ENCODE peak calls at places on chromosomes 5 and 9, in five cellular contexts. One of them, this sample, is unnamed.

GRCh38 chr5:157959355-157959754 is 100.4 kb upstream of the CLINT1 start:
- DNase-seq in GM12865: no peak
- DNase-seq in fibroblast of lung: no peak
- DNase-seq in WERI-Rb-1: no peak
- DNase-seq in CD4-positive, CD25-positive, alpha-beta regulatory T cell: no peak
- DNase-seq in this sample: no peak

GRCh38 chr5:179294891-179295777 is 50.1 kb downstream of the ADAMTS2 start:
- DNase-seq in GM12865: no peak
- DNase-seq in fibroblast of lung: peak
- DNase-seq in WERI-Rb-1: no peak
- DNase-seq in CD4-positive, CD25-positive, alpha-beta regulatory T cell: no peak
- DNase-seq in this sample: no peak

GRCh38 chr9:69816775-69817174 is 3.8 kb upstream of the CFAP95 start:
- DNase-seq in GM12865: no peak
- DNase-seq in fibroblast of lung: no peak
- DNase-seq in WERI-Rb-1: no peak
- DNase-seq in CD4-positive, CD25-positive, alpha-beta regulatory T cell: no peak
- DNase-seq in this sample: no peak

GRCh38 chr5:68222824-68223354 is 7.3 kb downstream of the PIK3R1 start:
- DNase-seq in GM12865: no peak
- DNase-seq in fibroblast of lung: no peak
- DNase-seq in WERI-Rb-1: no peak
- DNase-seq in CD4-positive, CD25-positive, alpha-beta regulatory T cell: no peak
- DNase-seq in this sample: no peak

GRCh38 chr9:2916382-2916985 is 72.6 kb upstream of the PUM3 start:
- DNase-seq in GM12865: no peak
- DNase-seq in fibroblast of lung: no peak
- DNase-seq in WERI-Rb-1: no peak
- DNase-seq in CD4-positive, CD25-positive, alpha-beta regulatory T cell: no peak
- DNase-seq in this sample: no peak

GRCh38 chr5:149387982-149388381 is 8.9 kb upstream of the IL17B start:
- DNase-seq in GM12865: no peak
- DNase-seq in fibroblast of lung: peak
- DNase-seq in WERI-Rb-1: no peak
- DNase-seq in CD4-positive, CD25-positive, alpha-beta regulatory T cell: no peak
- DNase-seq in this sample: no peak

GRCh38 chr9:18017136-18017535 is 438.3 kb downstream of the SH3GL2 start:
- DNase-seq in GM12865: no peak
- DNase-seq in fibroblast of lung: no peak
- DNase-seq in WERI-Rb-1: no peak
- DNase-seq in CD4-positive, CD25-positive, alpha-beta regulatory T cell: no peak
- DNase-seq in this sample: no peak

GRCh38 chr5:127003798-127004495 is 26.4 kb downstream of the MARCHF3 start:
- DNase-seq in GM12865: no peak
- DNase-seq in fibroblast of lung: no peak
- DNase-seq in WERI-Rb-1: no peak
- DNase-seq in CD4-positive, CD25-positive, alpha-beta regulatory T cell: no peak
- DNase-seq in this sample: no peak

GRCh38 chr5:158639876-158640570 is 459.7 kb downstream of the EBF1 start:
- DNase-seq in GM12865: no peak
- DNase-seq in fibroblast of lung: peak
- DNase-seq in WERI-Rb-1: no peak
- DNase-seq in CD4-positive, CD25-positive, alpha-beta regulatory T cell: no peak
- DNase-seq in this sample: no peak

GRCh38 chr5:126233256-126233655 is 190.0 kb upstream of the GRAMD2B start:
- DNase-seq in GM12865: no peak
- DNase-seq in fibroblast of lung: no peak
- DNase-seq in WERI-Rb-1: no peak
- DNase-seq in CD4-positive, CD25-positive, alpha-beta regulatory T cell: no peak
- DNase-seq in this sample: no peak

DNA sequence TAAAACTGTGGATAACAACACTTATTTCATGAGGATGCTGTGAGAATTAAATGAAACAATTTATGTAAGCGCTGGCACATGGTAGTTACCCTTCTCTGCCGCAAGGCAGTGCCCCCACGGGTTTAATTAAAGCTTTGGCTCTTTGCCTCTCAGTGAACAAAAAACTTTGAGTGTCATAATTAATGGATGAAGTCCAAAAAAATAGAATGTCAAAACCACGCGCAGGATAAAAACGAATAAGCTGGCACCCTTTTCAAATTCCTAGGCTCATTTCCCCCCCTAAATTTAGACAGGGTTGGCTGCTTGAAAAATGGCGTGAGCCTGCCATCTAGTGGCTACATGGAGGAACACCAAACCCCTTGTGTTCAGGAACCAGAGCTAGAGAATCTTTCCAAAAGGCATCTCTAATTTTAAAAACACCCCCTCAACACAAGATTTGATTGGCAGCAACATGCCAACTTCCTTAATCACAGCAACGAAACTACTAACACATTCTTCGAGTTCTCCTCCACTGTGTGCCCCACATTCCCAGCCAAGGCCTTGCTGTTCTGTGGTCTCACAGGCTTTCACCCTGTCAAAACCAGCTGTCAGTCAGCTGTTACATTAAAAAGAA is 29.0 kb upstream of the CCNG1 start:
- DNase-seq in GM12865: peak
- DNase-seq in fibroblast of lung: peak
- DNase-seq in WERI-Rb-1: peak
- DNase-seq in CD4-positive, CD25-positive, alpha-beta regulatory T cell: peak
- DNase-seq in this sample: peak
- H3K4me3 ChIP-seq in GM12865: no peak
- H3K4me3 ChIP-seq in fibroblast of lung: peak
- H3K4me3 ChIP-seq in WERI-Rb-1: no peak
- H3K4me3 ChIP-seq in CD4-positive, CD25-positive, alpha-beta regulatory T cell: no peak
- H3K4me3 ChIP-seq in this sample: no peak

DNA sequence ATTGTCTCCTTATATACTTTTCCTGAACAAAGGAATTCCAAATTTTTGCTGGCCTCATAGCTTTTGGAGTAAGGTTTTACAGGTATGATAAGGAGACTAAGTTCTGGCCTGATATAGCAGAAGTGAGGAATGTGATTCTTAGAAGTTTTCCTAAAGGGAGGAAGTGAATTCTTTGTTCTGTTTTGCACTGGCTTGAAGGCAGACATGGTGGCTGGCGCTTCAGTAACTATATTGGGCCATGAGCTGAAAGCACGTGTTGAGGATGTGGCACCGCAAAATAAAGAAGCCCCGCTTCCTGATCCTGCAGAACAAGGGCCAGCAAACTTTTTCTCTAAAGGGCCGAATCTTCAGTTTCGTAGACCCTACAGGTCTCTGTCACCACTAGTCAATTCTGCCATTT is 224.2 kb downstream of the SNX18 start:
- DNase-seq in GM12865: no peak
- DNase-seq in fibroblast of lung: no peak
- DNase-seq in WERI-Rb-1: no peak
- DNase-seq in CD4-positive, CD25-positive, alpha-beta regulatory T cell: no peak
- DNase-seq in this sample: no peak
- H3K4me3 ChIP-seq in GM12865: no peak
- H3K4me3 ChIP-seq in fibroblast of lung: no peak
- H3K4me3 ChIP-seq in WERI-Rb-1: no peak
- H3K4me3 ChIP-seq in CD4-positive, CD25-positive, alpha-beta regulatory T cell: no peak
- H3K4me3 ChIP-seq in this sample: no peak

GRCh38 chr5:112795342-112795741 is 57.7 kb downstream of the APC start:
- DNase-seq in GM12865: no peak
- DNase-seq in fibroblast of lung: no peak
- DNase-seq in WERI-Rb-1: no peak
- DNase-seq in CD4-positive, CD25-positive, alpha-beta regulatory T cell: no peak
- DNase-seq in this sample: no peak
- H3K4me3 ChIP-seq in GM12865: no peak
- H3K4me3 ChIP-seq in fibroblast of lung: no peak
- H3K4me3 ChIP-seq in WERI-Rb-1: no peak
- H3K4me3 ChIP-seq in CD4-positive, CD25-positive, alpha-beta regulatory T cell: no peak
- H3K4me3 ChIP-seq in this sample: no peak

GRCh38 chr9:101366038-101366756 is 18.6 kb downstream of the BAAT start:
- DNase-seq in GM12865: no peak
- DNase-seq in fibroblast of lung: peak
- DNase-seq in WERI-Rb-1: no peak
- DNase-seq in CD4-positive, CD25-positive, alpha-beta regulatory T cell: no peak
- DNase-seq in this sample: no peak

GRCh38 chr9:101359679-101360078 is 25.1 kb downstream of the BAAT start:
- DNase-seq in GM12865: no peak
- DNase-seq in fibroblast of lung: no peak
- DNase-seq in WERI-Rb-1: no peak
- DNase-seq in CD4-positive, CD25-positive, alpha-beta regulatory T cell: no peak
- DNase-seq in this sample: no peak

GRCh38 chr9:101365181-101365580 is 19.6 kb downstream of the BAAT start:
- DNase-seq in GM12865: no peak
- DNase-seq in fibroblast of lung: peak
- DNase-seq in WERI-Rb-1: no peak
- DNase-seq in CD4-positive, CD25-positive, alpha-beta regulatory T cell: no peak
- DNase-seq in this sample: no peak

GRCh38 chr9:101367323-101367722 is 17.5 kb downstream of the BAAT start:
- DNase-seq in GM12865: no peak
- DNase-seq in fibroblast of lung: no peak
- DNase-seq in WERI-Rb-1: no peak
- DNase-seq in CD4-positive, CD25-positive, alpha-beta regulatory T cell: no peak
- DNase-seq in this sample: no peak

DNA sequence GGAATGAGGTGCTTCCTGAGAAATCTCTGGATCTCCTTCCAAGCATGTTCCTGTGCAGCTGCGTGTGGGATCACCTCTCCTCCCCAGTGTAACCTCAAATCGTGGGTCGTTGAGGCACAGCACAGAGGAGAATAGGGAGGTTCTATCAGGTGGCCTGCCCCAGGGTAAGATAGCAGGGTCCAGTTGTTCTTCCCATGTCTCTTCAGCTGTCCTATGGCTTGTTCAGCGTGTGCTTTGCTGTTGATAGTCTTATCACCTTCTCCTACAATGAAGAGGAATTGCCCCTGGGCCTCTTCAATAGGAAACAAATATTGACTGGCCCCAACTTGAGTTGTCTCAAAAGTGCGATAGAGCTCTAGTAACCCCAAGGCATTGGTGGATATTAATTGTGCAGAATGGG is 22.4 kb downstream of the BAAT start:
- DNase-seq in GM12865: no peak
- DNase-seq in fibroblast of lung: no peak
- DNase-seq in WERI-Rb-1: no peak
- DNase-seq in CD4-positive, CD25-positive, alpha-beta regulatory T cell: no peak
- DNase-seq in this sample: no peak
- H3K4me3 ChIP-seq in GM12865: no peak
- H3K4me3 ChIP-seq in fibroblast of lung: no peak
- H3K4me3 ChIP-seq in WERI-Rb-1: no peak
- H3K4me3 ChIP-seq in CD4-positive, CD25-positive, alpha-beta regulatory T cell: no peak
- H3K4me3 ChIP-seq in this sample: no peak

This sample was measured in Jurkat, Clone E6-1.